ENCODE peak calls at places on chromosomes 13 and 19, in five cellular contexts. J, K, L, B and G are unnamed samples. For H3K9me3, the result is how much of the 10 kb centered on the place peaks cover.

GRCh38 chr13:24460256-24460655 is 52.3 kb downstream of the PARP4 start:
- DNase-seq in J (no peak), L (no peak), K (no peak), B (no peak), G (no peak)

GRCh38 chr19:23790641-23791488 is 32.2 kb upstream of the ZNF681 start:
- DNase-seq in J (no peak), B (no peak), L (no peak), K (no peak), G (no peak)

GRCh38 chr19:38744906-38745305 is 632 bp upstream of the CAPN12 start:
- DNase-seq in B (no peak), J (no peak), K (no peak), L (no peak), G (no peak)

GRCh38 chr19:50994129-50994528 is 7.3 kb downstream of the KLK8 start:
- DNase-seq in J (no peak), L (no peak), B (no peak), K (no peak), G (no peak)

GRCh38 chr13:81409284-81409683 is 1068.4 kb upstream of the SPRY2 start:
- DNase-seq in J (no peak), B (no peak), K (no peak), L (no peak), G (no peak)

GRCh38 chr19:44846455-44847143 is 502 bp downstream of the NECTIN2 start:
- DNase-seq in K (peak), J (peak), L (peak), B (peak), G (peak)

GRCh38 chr19:40907968-40908735 is 26.1 kb upstream of the CYP2A7 start:
- DNase-seq in K (peak), J (no peak), B (no peak), L (no peak), G (no peak)

GRCh38 chr13:51154029-51154555 is 43.0 kb upstream of the C13orf42 start:
- DNase-seq in J (peak), K (no peak), B (peak), L (peak), G (no peak)

GRCh38 chr13:63737418-63737817 is 2321.8 kb upstream of the PCDH20 start:
- DNase-seq in K (peak), L (no peak), J (no peak), B (no peak), G (no peak)

GRCh38 chr19:20664917-20665781 is 3.8 kb upstream of the ZNF626 start:
- DNase-seq in B (peak), L (no peak), J (peak), K (peak), G (peak)

GRCh38 chr13:105127732-105128131 is 1407.7 kb downstream of the EFNB2 start:
- DNase-seq in L (no peak), B (no peak), K (no peak), J (no peak), G (no peak)

GRCh38 chr19:15779756-15780476 is 7.5 kb upstream of the OR10H5 start:
- DNase-seq in K (no peak), L (peak), B (peak), J (peak), G (peak)

GRCh38 chr19:39928357-39928725 is 6.1 kb downstream of the FCGBP start:
- DNase-seq in J (no peak), L (no peak), K (no peak), B (no peak), G (no peak)

GRCh38 chr19:35442091-35442490 is 6.0 kb upstream of the FFAR2 start:
- DNase-seq in L (peak), K (no peak), J (no peak), B (no peak), G (peak)

GRCh38 chr13:82713681-82714405 is 1168.4 kb downstream of the SLITRK1 start:
- DNase-seq in L (no peak), K (no peak), B (peak), J (peak), G (no peak)

GRCh38 chr19:33740811-33741396 is 55.8 kb upstream of the KCTD15 start:
- DNase-seq in J (peak), L (no peak), B (peak), K (peak), G (no peak)

GRCh38 chr13:101556676-101557121 is 104.2 kb downstream of the ITGBL1 start:
- DNase-seq in B (no peak), K (no peak), L (no peak), J (no peak), G (no peak)

GRCh38 chr13:74024856-74025255 is 109.3 kb downstream of the KLF12 start:
- DNase-seq in B (no peak), L (no peak), K (no peak), J (no peak), G (no peak)

GRCh38 chr13:111897846-111898215 is 169.1 kb upstream of the SOX1 start:
- DNase-seq in K (peak), B (no peak), J (no peak), L (no peak), G (no peak)

GRCh38 chr19:39164289-39164688 is 32.5 kb upstream of the NCCRP1 start:
- DNase-seq in B (no peak), J (no peak), L (no peak), K (no peak), G (peak)

GRCh38 chr19:43499042-43499441 is 5.5 kb downstream of the PHLDB3 start:
- DNase-seq in K (no peak), B (no peak), J (no peak), L (no peak), G (no peak)

GRCh38 chr19:2500157-2500556 is 24.2 kb downstream of the GADD45B start:
- DNase-seq in B (no peak), J (no peak), L (no peak), K (no peak), G (no peak)

GRCh38 chr13:27775943-27776342 is 16.3 kb upstream of the GSX1 start:
- DNase-seq in L (no peak), B (no peak), J (no peak), K (peak), G (no peak)

GRCh38 chr19:14441041-14441938 is 8.2 kb downstream of the PKN1 start:
- DNase-seq in J (no peak), K (no peak), B (no peak), L (no peak), G (peak)

GRCh38 chr19:54576411-54576976 is 2.9 kb downstream of the LILRA2 start:
- DNase-seq in K (peak), B (no peak), L (no peak), J (no peak), G (no peak)

GRCh38 chr19:54573330-54573872 is at the start of gene LILRA2:
- DNase-seq in B (no peak), K (no peak), L (no peak), J (no peak), G (no peak)

GRCh38 chr19:54572696-54573311 is 786 bp upstream of the LILRA2 start:
- DNase-seq in B (no peak), K (no peak), J (no peak), L (no peak), G (peak)

GRCh38 chr19:54574051-54574450 is 461 bp downstream of the LILRA2 start:
- DNase-seq in K (no peak), B (no peak), J (no peak), L (no peak), G (no peak)

DNA sequence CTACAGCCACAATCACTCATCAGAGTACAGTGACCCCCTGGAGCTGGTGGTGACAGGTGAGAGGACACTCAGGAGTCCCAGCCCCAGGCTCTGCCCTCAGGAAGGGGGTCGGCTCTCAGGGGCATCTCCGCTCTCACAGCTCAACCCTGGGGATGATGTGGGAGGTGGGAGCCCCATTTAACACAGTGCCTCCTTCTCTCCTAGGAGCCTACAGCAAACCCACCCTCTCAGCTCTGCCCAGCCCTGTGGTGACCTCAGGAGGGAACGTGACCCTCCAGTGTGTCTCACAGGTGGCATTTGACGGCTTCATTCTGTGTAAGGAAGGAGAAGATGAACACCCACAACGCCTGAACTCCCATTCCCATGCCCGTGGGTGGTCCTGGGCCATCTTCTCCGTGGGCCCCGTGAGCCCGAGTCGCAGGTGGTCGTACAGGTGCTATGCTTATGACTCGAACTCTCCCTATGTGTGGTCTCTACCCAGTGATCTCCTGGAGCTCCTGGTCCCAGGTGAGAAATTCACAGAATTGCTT is 1.0 kb downstream of the LILRA2 start:
- DNase-seq in B (no peak), L (no peak), J (no peak), K (no peak), G (no peak)
- H3K9me3 ChIP-seq in B (under half), L (under half), J (under half), K (half or more), G (under half)

DNA sequence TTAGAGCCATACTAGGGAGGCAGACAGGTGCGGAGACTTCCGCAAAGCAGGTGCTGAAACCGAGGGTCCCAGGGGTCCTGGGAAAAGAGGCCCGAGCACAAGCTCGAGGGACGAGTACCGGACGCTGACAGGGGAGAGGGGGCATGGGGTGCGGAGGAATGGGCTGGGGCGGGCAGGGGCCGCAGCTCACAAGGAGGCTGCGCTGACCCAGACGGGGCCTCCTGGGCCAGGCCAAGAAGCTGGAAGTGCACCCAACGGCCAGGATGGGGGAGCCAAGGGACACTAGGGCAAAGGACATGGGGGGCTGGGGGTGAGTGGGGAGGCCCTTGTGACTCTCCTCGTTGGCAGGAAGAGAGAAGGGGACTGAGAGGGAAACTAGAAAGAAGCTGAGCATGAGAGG is 1.8 kb downstream of the POLR2E start:
- DNase-seq in J (no peak), L (no peak), K (no peak), B (no peak), G (peak)
- H3K27ac ChIP-seq in J (no peak), L (no peak), K (no peak), B (no peak), G (no peak)

GRCh38 chr19:56441206-56441792 is 35.8 kb downstream of the ZNF667 start:
- DNase-seq in J (no peak), B (no peak), K (no peak), L (no peak), G (no peak)
- H3K9me3 ChIP-seq in J (under half), B (under half), K (half or more), L (under half), G (under half)

DNA sequence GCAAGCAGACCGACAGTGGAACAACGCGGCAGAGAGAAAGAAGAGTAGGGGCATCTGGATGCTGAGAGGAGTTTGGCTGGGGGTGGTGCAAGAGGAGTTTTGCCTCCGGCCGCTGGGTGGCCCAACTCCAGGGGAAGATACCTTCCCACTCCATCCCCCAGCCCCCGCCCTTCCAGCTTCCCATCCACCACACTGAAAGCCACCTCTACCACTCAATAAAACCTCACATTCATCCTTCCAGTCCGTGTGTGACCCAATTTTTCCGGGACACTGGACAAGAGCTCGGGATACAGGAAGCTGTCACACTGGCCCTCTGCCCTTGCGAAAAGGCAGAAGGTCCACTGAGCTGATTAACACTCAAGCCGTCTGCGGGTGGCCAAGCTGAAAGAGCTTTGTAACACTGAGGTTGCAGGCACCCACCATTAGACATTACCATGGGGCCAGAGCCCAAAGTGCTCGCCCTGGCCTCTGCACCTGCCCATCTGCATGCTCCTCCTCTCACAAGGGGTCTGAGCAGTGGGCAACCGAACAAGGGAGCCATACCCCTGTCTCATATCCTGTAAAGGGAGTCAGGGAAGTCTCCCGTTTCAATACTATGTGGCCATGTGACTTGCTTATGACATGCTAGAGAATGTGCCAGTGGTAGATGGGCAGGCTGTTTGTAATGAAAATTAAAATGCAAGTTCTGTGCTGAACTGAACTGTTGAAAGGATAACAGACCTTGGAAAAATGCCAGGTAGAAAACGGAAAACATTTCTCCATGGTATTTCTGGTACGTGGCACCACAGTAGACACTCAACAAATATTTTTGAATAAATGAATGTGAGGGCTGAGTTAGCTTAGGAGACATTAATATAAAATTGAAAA is 205.1 kb upstream of the STARD13 start:
- DNase-seq in J (peak), L (no peak), K (peak), B (no peak), G (peak)
- H3K27ac ChIP-seq in J (no peak), L (no peak), K (no peak), B (no peak), G (no peak)

GRCh38 chr19:55720214-55720746 is 17.9 kb downstream of the NLRP9 start:
- DNase-seq in B (no peak), K (no peak), L (no peak), J (no peak), G (no peak)

GRCh38 chr19:55720801-55721200 is 17.4 kb downstream of the NLRP9 start:
- DNase-seq in B (no peak), J (no peak), L (no peak), K (no peak), G (no peak)

GRCh38 chr19:55712804-55713631 is 25.2 kb downstream of the NLRP9 start:
- DNase-seq in L (no peak), B (no peak), K (no peak), J (no peak), G (no peak)

GRCh38 chr19:55717251-55717650 is 21.0 kb downstream of the NLRP9 start:
- DNase-seq in J (no peak), B (no peak), K (no peak), L (no peak), G (no peak)

DNA sequence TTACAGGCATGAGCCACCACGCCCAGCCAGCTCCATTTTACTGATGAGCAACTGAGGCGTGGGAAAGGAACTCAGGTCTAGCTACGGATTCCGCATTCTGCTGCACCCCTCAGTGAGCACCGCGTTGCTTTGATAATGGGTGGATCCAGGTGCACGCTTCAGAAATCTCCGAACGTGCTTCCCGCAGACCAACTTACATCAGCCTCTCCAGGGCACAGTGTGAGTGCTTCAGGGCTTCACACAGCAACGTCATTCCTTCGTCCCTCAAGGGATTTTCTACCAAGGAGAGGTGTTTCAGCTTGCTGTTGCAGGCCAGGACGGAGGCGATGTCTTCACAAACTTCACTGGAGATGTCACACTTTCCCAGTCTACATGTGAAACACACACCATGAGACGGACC is 21.7 kb downstream of the NLRP9 start:
- DNase-seq in K (no peak), L (no peak), B (no peak), J (no peak), G (no peak)
- H3K9me3 ChIP-seq in K (half or more), L (under half), B (under half), J (under half), G (under half)

DNA sequence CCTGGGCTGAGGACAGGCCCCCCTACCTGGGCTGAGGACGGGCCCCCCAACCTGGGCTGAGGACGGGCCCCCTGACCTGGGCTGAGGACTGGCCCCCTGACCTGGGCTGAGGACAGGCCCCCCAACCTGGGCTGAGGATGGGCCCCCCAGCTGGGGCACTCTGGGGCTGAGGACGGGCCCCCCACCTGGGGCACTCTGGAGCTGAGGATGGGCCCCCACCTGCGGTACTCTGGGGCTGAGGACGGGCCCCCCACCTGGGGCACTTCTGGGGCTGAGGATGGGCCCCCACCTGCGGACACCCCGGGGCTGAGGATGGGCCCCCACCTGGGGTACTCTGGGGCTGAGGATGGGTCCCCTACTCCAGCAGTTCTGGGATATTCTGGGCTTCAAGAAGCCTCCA is 65.5 kb downstream of the RASA3 start:
- DNase-seq in L (no peak), K (no peak), B (no peak), J (no peak), G (no peak)
- H3K27ac ChIP-seq in L (peak), K (no peak), B (peak), J (no peak), G (no peak)

GRCh38 chr19:56971230-56971629 is 130.7 kb upstream of the PEG3 start:
- DNase-seq in L (no peak), J (no peak), K (no peak), B (no peak), G (no peak)
- H3K9me3 ChIP-seq in L (under half), J (under half), K (half or more), B (under half), G (under half)

GRCh38 chr19:47380559-47380958 is 31.4 kb downstream of the DHX34 start:
- DNase-seq in K (no peak), J (no peak), B (no peak), L (no peak), G (no peak)
- H3K27ac ChIP-seq in K (no peak), J (no peak), B (no peak), L (no peak), G (no peak)

GRCh38 chr19:8900421-8900820 is 68.2 kb downstream of the MBD3L1 start:
- DNase-seq in L (no peak), B (no peak), J (no peak), K (no peak), G (no peak)

GRCh38 chr19:8893419-8893818 is 61.2 kb downstream of the MBD3L1 start:
- DNase-seq in J (no peak), B (no peak), K (no peak), L (no peak), G (no peak)

GRCh38 chr19:8899356-8899755 is 67.2 kb downstream of the MBD3L1 start:
- DNase-seq in K (no peak), J (no peak), B (no peak), L (no peak), G (no peak)

GRCh38 chr19:8902520-8902919 is 70.3 kb downstream of the MBD3L1 start:
- DNase-seq in J (no peak), L (no peak), B (no peak), K (no peak), G (no peak)

GRCh38 chr19:8897106-8897505 is 64.9 kb downstream of the MBD3L1 start:
- DNase-seq in L (no peak), J (no peak), K (no peak), B (no peak), G (no peak)
- H3K9me3 ChIP-seq in L (under half), J (under half), K (half or more), B (under half), G (under half)